ENCODE peak calls at places on chromosomes 1 and 21, in seven cellular contexts. O, N, G, T, Z, J and S are unnamed samples.

GRCh38 chr1:63855942-63856341 is 82.1 kb downstream of the ROR1 start:
- DNase-seq in O (no peak), N (no peak), G (no peak), T (no peak), Z (no peak), J (no peak), S (no peak)

GRCh38 chr1:219161371-219161975 is 12.2 kb upstream of the LYPLAL1 start:
- DNase-seq in O (no peak), N (no peak), G (no peak), T (no peak), Z (no peak), J (no peak), S (no peak)

GRCh38 chr1:218297867-218298266 is 12.8 kb downstream of the RRP15 start:
- DNase-seq in O (no peak), N (no peak), G (peak; percentile 7), T (no peak), Z (no peak), J (no peak), S (no peak)

GRCh38 chr1:6260961-6261614 is at the start of gene GPR153:
- DNase-seq in O (peak; percentile 43), N (peak; percentile 46), G (no peak), T (peak; percentile 22), Z (no peak), J (no peak), S (peak; percentile 62)

GRCh38 chr1:22828151-22828817 is 117.6 kb downstream of the EPHB2 start:
- DNase-seq in O (no peak), N (no peak), G (no peak), T (no peak), Z (no peak), J (no peak), S (no peak)

GRCh38 chr1:215661033-215661432 is 93.9 kb downstream of the KCTD3 start:
- DNase-seq in O (no peak), N (no peak), G (no peak), T (no peak), Z (no peak), J (no peak), S (no peak)

GRCh38 chr1:180157576-180158057 is 2.9 kb downstream of the QSOX1 start:
- DNase-seq in O (no peak), N (no peak), G (no peak), T (no peak), Z (no peak), J (no peak), S (peak; percentile 79)

GRCh38 chr1:156385534-156386031 is 16.6 kb downstream of the RHBG start:
- DNase-seq in O (peak; percentile 56), N (peak; percentile 51), G (peak; percentile 68), T (peak; percentile 64), Z (peak; percentile 66), J (peak; percentile 67), S (peak; percentile 89)

GRCh38 chr1:218930879-218931278 is 242.8 kb upstream of the LYPLAL1 start:
- DNase-seq in O (no peak), N (no peak), G (peak; percentile 78), T (no peak), Z (no peak), J (peak; percentile 29), S (peak; percentile 13)

GRCh38 chr1:161157867-161158266 is 1.4 kb upstream of the USP21 start:
- DNase-seq in O (no peak), N (no peak), G (no peak), T (no peak), Z (no peak), J (no peak), S (no peak)

GRCh38 chr21:35217504-35218060 is 168.5 kb upstream of the RUNX1 start:
- DNase-seq in O (peak; percentile 26), N (no peak), G (peak; percentile 85), T (no peak), Z (peak; percentile 89), J (no peak), S (no peak)

GRCh38 chr1:16920951-16921350 is 780 bp upstream of the CROCC start:
- DNase-seq in O (no peak), N (no peak), G (no peak), T (no peak), Z (no peak), J (no peak), S (no peak)

GRCh38 chr21:28272272-28272992 is 720.2 kb downstream of the LTN1 start:
- DNase-seq in O (no peak), N (no peak), G (peak; percentile 51), T (no peak), Z (no peak), J (no peak), S (no peak)

GRCh38 chr21:22536511-22536910 is 1538.3 kb downstream of the NCAM2 start:
- DNase-seq in O (no peak), N (no peak), G (no peak), T (no peak), Z (peak; percentile 42), J (no peak), S (no peak)

GRCh38 chr1:15172405-15173259 is 19.1 kb downstream of the TMEM51 start:
- DNase-seq in O (no peak), N (no peak), G (peak; percentile 51), T (no peak), Z (peak; percentile 71), J (no peak), S (no peak)

GRCh38 chr1:219119839-219120238 is 53.8 kb upstream of the LYPLAL1 start:
- DNase-seq in O (no peak), N (no peak), G (no peak), T (no peak), Z (no peak), J (no peak), S (no peak)

GRCh38 chr1:53576381-53576801 is 117.2 kb downstream of the DMRTB1 start:
- DNase-seq in O (no peak), N (no peak), G (peak; percentile 33), T (no peak), Z (no peak), J (no peak), S (no peak)

GRCh38 chr1:86201321-86201720 is 44.7 kb upstream of the COL24A1 start:
- DNase-seq in O (no peak), N (no peak), G (peak; percentile 47), T (no peak), Z (no peak), J (no peak), S (no peak)

GRCh38 chr1:36352910-36353878 is 29.7 kb upstream of the EVA1B start:
- DNase-seq in O (no peak), N (no peak), G (peak; percentile 79), T (no peak), Z (no peak), J (no peak), S (no peak)

GRCh38 chr21:42019101-42019605 is 9.0 kb upstream of the ZBTB21 start:
- DNase-seq in O (no peak), N (no peak), G (no peak), T (no peak), Z (peak; percentile 45), J (no peak), S (no peak)